ENCODE peak calls at places on chromosomes 5 and 9, in ten cellular contexts. One of them, this sample, is unnamed.

GRCh38 chr5:124996764-124997077 is 250.3 kb upstream of the ZNF608 start:
- DNase-seq in HCT116: no peak
- DNase-seq in hepatocyte: no peak
- DNase-seq in transverse colon: no peak
- DNase-seq in heart left ventricle: no peak
- DNase-seq in coronary artery: no peak
- DNase-seq in cardiac muscle cell: peak
- DNase-seq in fibroblast of lung: peak
- DNase-seq in PC-9: peak
- DNase-seq in heart right ventricle: no peak
- DNase-seq in this sample: peak

GRCh38 chr5:177362871-177363507 is 5.3 kb downstream of the RGS14 start:
- DNase-seq in transverse colon: peak
- DNase-seq in hepatocyte: peak
- DNase-seq in cardiac muscle cell: peak
- DNase-seq in coronary artery: no peak
- DNase-seq in PC-9: no peak
- DNase-seq in heart left ventricle: peak
- DNase-seq in heart right ventricle: peak
- DNase-seq in HCT116: no peak
- DNase-seq in fibroblast of lung: no peak
- DNase-seq in this sample: no peak

GRCh38 chr5:77210091-77211012 is at the start of gene PDE8B:
- DNase-seq in transverse colon: no peak
- DNase-seq in cardiac muscle cell: no peak
- DNase-seq in fibroblast of lung: no peak
- DNase-seq in hepatocyte: peak
- DNase-seq in heart right ventricle: peak
- DNase-seq in coronary artery: no peak
- DNase-seq in PC-9: no peak
- DNase-seq in heart left ventricle: no peak
- DNase-seq in HCT116: no peak
- DNase-seq in this sample: no peak

GRCh38 chr5:156907667-156908066 is 55.4 kb downstream of the TIMD4 start:
- DNase-seq in transverse colon: no peak
- DNase-seq in heart right ventricle: no peak
- DNase-seq in HCT116: no peak
- DNase-seq in fibroblast of lung: no peak
- DNase-seq in cardiac muscle cell: no peak
- DNase-seq in PC-9: no peak
- DNase-seq in hepatocyte: no peak
- DNase-seq in heart left ventricle: no peak
- DNase-seq in coronary artery: no peak
- DNase-seq in this sample: no peak

GRCh38 chr5:137300411-137301240 is 198.5 kb downstream of the SPOCK1 start:
- DNase-seq in cardiac muscle cell: peak
- DNase-seq in PC-9: no peak
- DNase-seq in heart left ventricle: no peak
- DNase-seq in HCT116: no peak
- DNase-seq in coronary artery: no peak
- DNase-seq in transverse colon: no peak
- DNase-seq in hepatocyte: no peak
- DNase-seq in heart right ventricle: no peak
- DNase-seq in fibroblast of lung: peak
- DNase-seq in this sample: peak

GRCh38 chr9:3756071-3756470 is 230.3 kb upstream of the RFX3 start:
- DNase-seq in heart right ventricle: no peak
- DNase-seq in coronary artery: no peak
- DNase-seq in fibroblast of lung: peak
- DNase-seq in heart left ventricle: no peak
- DNase-seq in PC-9: no peak
- DNase-seq in HCT116: no peak
- DNase-seq in cardiac muscle cell: no peak
- DNase-seq in hepatocyte: no peak
- DNase-seq in transverse colon: no peak
- DNase-seq in this sample: no peak

GRCh38 chr5:43033845-43034590 is 6.1 kb downstream of the ANXA2R start:
- DNase-seq in coronary artery: no peak
- DNase-seq in transverse colon: no peak
- DNase-seq in fibroblast of lung: peak
- DNase-seq in heart right ventricle: no peak
- DNase-seq in HCT116: no peak
- DNase-seq in cardiac muscle cell: peak
- DNase-seq in PC-9: no peak
- DNase-seq in heart left ventricle: no peak
- DNase-seq in hepatocyte: no peak
- DNase-seq in this sample: no peak

GRCh38 chr5:151072234-151073025 is 8.4 kb downstream of the TNIP1 start:
- DNase-seq in fibroblast of lung: peak
- DNase-seq in hepatocyte: peak
- DNase-seq in cardiac muscle cell: no peak
- DNase-seq in PC-9: peak
- DNase-seq in transverse colon: no peak
- DNase-seq in HCT116: no peak
- DNase-seq in heart right ventricle: no peak
- DNase-seq in coronary artery: no peak
- DNase-seq in heart left ventricle: no peak
- DNase-seq in this sample: peak

GRCh38 chr5:33408816-33409215 is 31.9 kb upstream of the TARS1 start:
- DNase-seq in cardiac muscle cell: no peak
- DNase-seq in PC-9: no peak
- DNase-seq in heart right ventricle: no peak
- DNase-seq in fibroblast of lung: peak
- DNase-seq in hepatocyte: no peak
- DNase-seq in HCT116: no peak
- DNase-seq in coronary artery: no peak
- DNase-seq in heart left ventricle: no peak
- DNase-seq in transverse colon: no peak
- DNase-seq in this sample: no peak

GRCh38 chr5:72151646-72152045 is 44.4 kb downstream of the MAP1B start:
- DNase-seq in HCT116: no peak
- DNase-seq in coronary artery: no peak
- DNase-seq in cardiac muscle cell: peak
- DNase-seq in heart left ventricle: no peak
- DNase-seq in heart right ventricle: no peak
- DNase-seq in hepatocyte: no peak
- DNase-seq in fibroblast of lung: no peak
- DNase-seq in PC-9: no peak
- DNase-seq in transverse colon: no peak
- DNase-seq in this sample: no peak

GRCh38 chr5:72147601-72148000 is 40.3 kb downstream of the MAP1B start:
- DNase-seq in PC-9: no peak
- DNase-seq in HCT116: no peak
- DNase-seq in heart right ventricle: no peak
- DNase-seq in cardiac muscle cell: no peak
- DNase-seq in transverse colon: no peak
- DNase-seq in hepatocyte: no peak
- DNase-seq in heart left ventricle: no peak
- DNase-seq in coronary artery: no peak
- DNase-seq in fibroblast of lung: no peak
- DNase-seq in this sample: no peak

GRCh38 chr5:72152506-72152905 is 45.2 kb downstream of the MAP1B start:
- DNase-seq in coronary artery: no peak
- DNase-seq in heart left ventricle: no peak
- DNase-seq in PC-9: no peak
- DNase-seq in HCT116: no peak
- DNase-seq in heart right ventricle: no peak
- DNase-seq in cardiac muscle cell: no peak
- DNase-seq in hepatocyte: no peak
- DNase-seq in transverse colon: no peak
- DNase-seq in fibroblast of lung: peak
- DNase-seq in this sample: peak

GRCh38 chr5:72151169-72151568 is 43.9 kb downstream of the MAP1B start:
- DNase-seq in coronary artery: no peak
- DNase-seq in PC-9: no peak
- DNase-seq in hepatocyte: no peak
- DNase-seq in cardiac muscle cell: peak
- DNase-seq in fibroblast of lung: no peak
- DNase-seq in transverse colon: no peak
- DNase-seq in heart right ventricle: no peak
- DNase-seq in heart left ventricle: no peak
- DNase-seq in HCT116: no peak
- DNase-seq in this sample: no peak

GRCh38 chr5:72149742-72150141 is 42.5 kb downstream of the MAP1B start:
- DNase-seq in heart right ventricle: no peak
- DNase-seq in PC-9: no peak
- DNase-seq in fibroblast of lung: no peak
- DNase-seq in coronary artery: no peak
- DNase-seq in HCT116: no peak
- DNase-seq in cardiac muscle cell: no peak
- DNase-seq in heart left ventricle: no peak
- DNase-seq in hepatocyte: no peak
- DNase-seq in transverse colon: no peak
- DNase-seq in this sample: no peak
- TF ChIP-seq CTCF in heart right ventricle: no peak
- TF ChIP-seq CTCF in PC-9: no peak
- TF ChIP-seq CTCF in fibroblast of lung: peak
- TF ChIP-seq CTCF in coronary artery: no peak
- TF ChIP-seq CTCF in HCT116: peak
- TF ChIP-seq CTCF in cardiac muscle cell: peak
- TF ChIP-seq CTCF in heart left ventricle: no peak
- TF ChIP-seq CTCF in hepatocyte: no peak
- TF ChIP-seq CTCF in transverse colon: no peak
- TF ChIP-seq CTCF in this sample: peak

GRCh38 chr5:96780626-96781025 is 27.1 kb downstream of the ERAP1 start:
- DNase-seq in HCT116: no peak
- DNase-seq in PC-9: no peak
- DNase-seq in coronary artery: no peak
- DNase-seq in hepatocyte: no peak
- DNase-seq in cardiac muscle cell: peak
- DNase-seq in fibroblast of lung: peak
- DNase-seq in heart right ventricle: no peak
- DNase-seq in transverse colon: no peak
- DNase-seq in heart left ventricle: no peak
- DNase-seq in this sample: peak

GRCh38 chr5:96783326-96783725 is 24.4 kb downstream of the ERAP1 start:
- DNase-seq in cardiac muscle cell: no peak
- DNase-seq in PC-9: no peak
- DNase-seq in heart left ventricle: no peak
- DNase-seq in HCT116: no peak
- DNase-seq in fibroblast of lung: no peak
- DNase-seq in transverse colon: no peak
- DNase-seq in hepatocyte: no peak
- DNase-seq in heart right ventricle: no peak
- DNase-seq in coronary artery: no peak
- DNase-seq in this sample: no peak

GRCh38 chr5:96778409-96778808 is 29.3 kb downstream of the ERAP1 start:
- DNase-seq in cardiac muscle cell: no peak
- DNase-seq in HCT116: no peak
- DNase-seq in heart right ventricle: no peak
- DNase-seq in heart left ventricle: no peak
- DNase-seq in coronary artery: no peak
- DNase-seq in hepatocyte: no peak
- DNase-seq in transverse colon: no peak
- DNase-seq in PC-9: no peak
- DNase-seq in fibroblast of lung: no peak
- DNase-seq in this sample: no peak

GRCh38 chr5:96781734-96782064 is 26.0 kb downstream of the ERAP1 start:
- DNase-seq in cardiac muscle cell: peak
- DNase-seq in coronary artery: no peak
- DNase-seq in PC-9: no peak
- DNase-seq in hepatocyte: peak
- DNase-seq in heart left ventricle: no peak
- DNase-seq in heart right ventricle: no peak
- DNase-seq in fibroblast of lung: no peak
- DNase-seq in transverse colon: no peak
- DNase-seq in HCT116: no peak
- DNase-seq in this sample: no peak

GRCh38 chr5:96781031-96781733 is 26.6 kb downstream of the ERAP1 start:
- DNase-seq in hepatocyte: peak
- DNase-seq in cardiac muscle cell: peak
- DNase-seq in PC-9: peak
- DNase-seq in coronary artery: no peak
- DNase-seq in fibroblast of lung: peak
- DNase-seq in HCT116: peak
- DNase-seq in heart left ventricle: no peak
- DNase-seq in transverse colon: no peak
- DNase-seq in heart right ventricle: no peak
- DNase-seq in this sample: peak
- H3K27ac ChIP-seq in hepatocyte: peak
- H3K27ac ChIP-seq in cardiac muscle cell: no peak
- H3K27ac ChIP-seq in PC-9: peak
- H3K27ac ChIP-seq in coronary artery: peak
- H3K27ac ChIP-seq in fibroblast of lung: peak
- H3K27ac ChIP-seq in HCT116: peak
- H3K27ac ChIP-seq in heart left ventricle: peak
- H3K27ac ChIP-seq in transverse colon: peak
- H3K27ac ChIP-seq in heart right ventricle: no peak
- H3K27ac ChIP-seq in this sample: peak

GRCh38 chr5:56329652-56330051 is 96.5 kb upstream of the ANKRD55 start:
- DNase-seq in PC-9: peak
- DNase-seq in coronary artery: no peak
- DNase-seq in heart right ventricle: no peak
- DNase-seq in transverse colon: no peak
- DNase-seq in hepatocyte: no peak
- DNase-seq in heart left ventricle: no peak
- DNase-seq in fibroblast of lung: no peak
- DNase-seq in cardiac muscle cell: no peak
- DNase-seq in HCT116: no peak
- DNase-seq in this sample: no peak
- H3K4me3 ChIP-seq in PC-9: no peak
- H3K4me3 ChIP-seq in coronary artery: no peak
- H3K4me3 ChIP-seq in heart right ventricle: no peak
- H3K4me3 ChIP-seq in transverse colon: no peak
- H3K4me3 ChIP-seq in hepatocyte: no peak
- H3K4me3 ChIP-seq in heart left ventricle: no peak
- H3K4me3 ChIP-seq in fibroblast of lung: no peak
- H3K4me3 ChIP-seq in cardiac muscle cell: no peak
- H3K4me3 ChIP-seq in HCT116: no peak
- H3K4me3 ChIP-seq in this sample: no peak

GRCh38 chr5:135553688-135554462 is 18.1 kb upstream of the NEUROG1 start:
- DNase-seq in hepatocyte: peak
- DNase-seq in coronary artery: no peak
- DNase-seq in PC-9: no peak
- DNase-seq in fibroblast of lung: peak
- DNase-seq in HCT116: peak
- DNase-seq in transverse colon: peak
- DNase-seq in heart left ventricle: no peak
- DNase-seq in heart right ventricle: no peak
- DNase-seq in cardiac muscle cell: peak
- DNase-seq in this sample: peak

GRCh38 chr5:135547590-135548254 is 12.0 kb upstream of the NEUROG1 start:
- DNase-seq in heart right ventricle: no peak
- DNase-seq in heart left ventricle: no peak
- DNase-seq in hepatocyte: no peak
- DNase-seq in PC-9: no peak
- DNase-seq in fibroblast of lung: no peak
- DNase-seq in cardiac muscle cell: no peak
- DNase-seq in HCT116: no peak
- DNase-seq in coronary artery: no peak
- DNase-seq in transverse colon: no peak
- DNase-seq in this sample: no peak

GRCh38 chr5:135549413-135549812 is 13.6 kb upstream of the NEUROG1 start:
- DNase-seq in cardiac muscle cell: no peak
- DNase-seq in heart right ventricle: no peak
- DNase-seq in fibroblast of lung: no peak
- DNase-seq in HCT116: no peak
- DNase-seq in coronary artery: no peak
- DNase-seq in transverse colon: no peak
- DNase-seq in PC-9: no peak
- DNase-seq in heart left ventricle: no peak
- DNase-seq in hepatocyte: no peak
- DNase-seq in this sample: no peak

GRCh38 chr5:135555530-135555929 is 19.8 kb upstream of the NEUROG1 start:
- DNase-seq in cardiac muscle cell: no peak
- DNase-seq in PC-9: no peak
- DNase-seq in fibroblast of lung: no peak
- DNase-seq in hepatocyte: no peak
- DNase-seq in heart right ventricle: no peak
- DNase-seq in HCT116: no peak
- DNase-seq in heart left ventricle: no peak
- DNase-seq in coronary artery: no peak
- DNase-seq in transverse colon: no peak
- DNase-seq in this sample: no peak

GRCh38 chr5:135551593-135552447 is 16.1 kb upstream of the NEUROG1 start:
- DNase-seq in hepatocyte: peak
- DNase-seq in transverse colon: peak
- DNase-seq in HCT116: peak
- DNase-seq in coronary artery: no peak
- DNase-seq in PC-9: peak
- DNase-seq in cardiac muscle cell: peak
- DNase-seq in fibroblast of lung: peak
- DNase-seq in heart right ventricle: peak
- DNase-seq in heart left ventricle: peak
- DNase-seq in this sample: peak
- TF ChIP-seq CTCF in hepatocyte: peak
- TF ChIP-seq CTCF in transverse colon: peak
- TF ChIP-seq CTCF in HCT116: peak
- TF ChIP-seq CTCF in coronary artery: peak
- TF ChIP-seq CTCF in PC-9: peak
- TF ChIP-seq CTCF in cardiac muscle cell: peak
- TF ChIP-seq CTCF in fibroblast of lung: peak
- TF ChIP-seq CTCF in heart right ventricle: peak
- TF ChIP-seq CTCF in heart left ventricle: peak
- TF ChIP-seq CTCF in this sample: peak